ENCODE peak calls at places on chromosomes 3 and 15, in six cellular contexts. H, E, X, Q, Z and F are unnamed samples.

GRCh38 chr15:41899854-41900442 is 6.1 kb upstream of the SPTBN5 start:
- DNase-seq in X (no peak), Z (no peak), E (no peak), H (no peak), Q (no peak), F (peak)

GRCh38 chr3:143002083-143002712 is 828 bp downstream of the U2SURP start:
- DNase-seq in E (peak), Z (no peak), H (no peak), X (peak), Q (peak), F (no peak)

GRCh38 chr3:170907519-170908234 is 760 bp downstream of the EIF5A2 start:
- DNase-seq in Q (peak), Z (no peak), H (no peak), X (no peak), E (peak), F (no peak)

GRCh38 chr3:44492496-44492895 is 15.0 kb upstream of the ZNF445 start:
- DNase-seq in Z (no peak), X (no peak), H (no peak), E (no peak), Q (no peak), F (no peak)

GRCh38 chr15:101136381-101137268 is 115.2 kb downstream of the CHSY1 start:
- DNase-seq in E (no peak), Q (no peak), X (no peak), H (no peak), Z (no peak), F (no peak)

GRCh38 chr3:113615976-113616375 is 80.5 kb downstream of the USF3 start:
- DNase-seq in H (no peak), E (no peak), Z (no peak), X (no peak), Q (no peak), F (peak)

GRCh38 chr3:50584391-50584790 is 15.1 kb downstream of the HEMK1 start:
- DNase-seq in Q (peak), H (no peak), E (no peak), Z (no peak), X (no peak), F (no peak)

GRCh38 chr3:173913397-173913796 is 515.9 kb downstream of the NLGN1 start:
- DNase-seq in Z (no peak), X (no peak), H (no peak), E (peak), Q (peak), F (no peak)

GRCh38 chr15:82159922-82160321 is 102.6 kb downstream of the EFL1 start:
- DNase-seq in Z (no peak), E (peak), Q (peak), H (no peak), X (peak), F (no peak)

GRCh38 chr3:41224120-41224806 is 25.0 kb downstream of the CTNNB1 start:
- DNase-seq in Q (peak), E (peak), X (no peak), Z (no peak), H (no peak), F (no peak)

GRCh38 chr3:194224536-194224935 is 88.6 kb downstream of the HES1 start:
- DNase-seq in Q (no peak), Z (no peak), X (no peak), H (no peak), E (no peak), F (no peak)

GRCh38 chr3:196047391-196048030 is 34.4 kb downstream of the TFRC start:
- DNase-seq in E (no peak), H (no peak), Q (no peak), X (no peak), Z (no peak), F (no peak)

GRCh38 chr3:187012609-187013051 is 82.3 kb downstream of the ST6GAL1 start:
- DNase-seq in H (no peak), X (no peak), Q (no peak), Z (no peak), E (peak), F (no peak)

GRCh38 chr3:57151021-57151449 is 14.1 kb downstream of the IL17RD start:
- DNase-seq in Z (no peak), H (no peak), Q (peak), X (no peak), E (peak), F (no peak)

GRCh38 chr3:137471130-137471529 is 293.0 kb upstream of the SOX14 start:
- DNase-seq in E (no peak), Q (no peak), H (no peak), X (no peak), Z (no peak), F (no peak)

GRCh38 chr15:62059818-62060115 is 480 bp downstream of the VPS13C start:
- DNase-seq in Q (peak), X (peak), Z (peak), E (peak), H (peak), F (peak)

GRCh38 chr3:10447110-10447509 is 58.3 kb downstream of the ATP2B2 start:
- DNase-seq in E (no peak), Q (no peak), H (no peak), Z (no peak), X (no peak), F (no peak)

GRCh38 chr3:129503387-129504010 is 24.9 kb upstream of the RHO start:
- DNase-seq in X (no peak), Q (no peak), E (peak), H (no peak), Z (no peak), F (no peak)

GRCh38 chr15:96327155-96327741 is 3.3 kb upstream of the NR2F2 start:
- DNase-seq in Z (no peak), H (no peak), E (peak), X (peak), Q (peak), F (peak)

GRCh38 chr15:92074646-92075045 is 221.1 kb downstream of the SLCO3A1 start:
- DNase-seq in X (peak), H (no peak), Q (peak), E (peak), Z (no peak), F (no peak)

GRCh38 chr3:54653456-54654195 is 274.2 kb downstream of the LRTM1 start:
- DNase-seq in X (no peak), Q (no peak), Z (no peak), E (no peak), H (no peak), F (no peak)

GRCh38 chr3:153137626-153138025 is 24.4 kb upstream of the RAP2B start:
- DNase-seq in E (no peak), Q (no peak), H (no peak), Z (no peak), X (no peak), F (no peak)

GRCh38 chr3:146546366-146546965 is 2.1 kb upstream of the PLSCR1 start:
- DNase-seq in E (no peak), H (no peak), X (no peak), Z (no peak), Q (no peak), F (no peak)

GRCh38 chr15:77104155-77104554 is 33.2 kb upstream of the TSPAN3 start:
- DNase-seq in X (no peak), Q (peak), E (peak), H (peak), Z (no peak), F (no peak)

GRCh38 chr15:90646662-90647305 is 70.4 kb upstream of the BLM start:
- DNase-seq in E (no peak), Z (no peak), X (no peak), H (peak), Q (no peak), F (no peak)

GRCh38 chr15:45377630-45378148 is 655 bp downstream of the GATM start:
- DNase-seq in Q (no peak), X (no peak), H (no peak), Z (no peak), E (no peak), F (peak)